ENCODE peak calls at places on chromosomes 7 and 10, in five cellular contexts. I is endothelial cell of umbilical vein, R is AG04450, Q is dorsolateral prefrontal cortex, X is MM.1S. T is an unnamed sample.
A peak's percentile ranks its signal among the peaks of the same experiment; 100 is the strongest.

GRCh38 chr10:128463991-128464755 is 337.9 kb upstream of the MKI67 start:
- DNase-seq in I (peak; percentile 44), R (peak; percentile 39), Q (no peak), X (no peak), T (peak; percentile 50)

GRCh38 chr7:2934211-2934731 is 90.2 kb upstream of the GNA12 start:
- DNase-seq in I (peak; percentile 44), R (peak; percentile 41), Q (peak; percentile 35), X (no peak), T (no peak)

GRCh38 chr7:137443616-137444015 is 100.1 kb upstream of the PTN start:
- DNase-seq in I (no peak), R (no peak), Q (no peak), X (peak; percentile 32), T (no peak)

GRCh38 chr10:29807407-29807806 is 172.6 kb upstream of the SVIL start:
- DNase-seq in I (peak; percentile 74), R (no peak), Q (no peak), X (no peak), T (no peak)

GRCh38 chr10:58932821-58933314 is 243.6 kb upstream of the PHYHIPL start:
- DNase-seq in I (no peak), R (no peak), Q (no peak), X (no peak), T (no peak)

GRCh38 chr10:74113546-74113945 is 37.1 kb downstream of the AP3M1 start:
- DNase-seq in I (no peak), R (no peak), Q (no peak), X (no peak), T (no peak)

GRCh38 chr10:120131183-120131582 is 238.7 kb downstream of the SEC23IP start:
- DNase-seq in I (peak; percentile 19), R (no peak), Q (no peak), X (peak; percentile 38), T (peak; percentile 14)

GRCh38 chr10:69392481-69393000 is 24.2 kb downstream of the TACR2 start:
- DNase-seq in I (peak; percentile 78), R (no peak), Q (peak; percentile 83), X (peak; percentile 81), T (peak; percentile 87)

GRCh38 chr7:33922820-33923219 is 17.5 kb downstream of the BMPER start:
- DNase-seq in I (no peak), R (no peak), Q (no peak), X (no peak), T (no peak)

GRCh38 chr7:95420996-95421846 is 13.6 kb downstream of the PON2 start:
- DNase-seq in I (no peak), R (peak; percentile 63), Q (no peak), X (peak; percentile 14), T (peak; percentile 15)

GRCh38 chr7:2409745-2410414 is 6.5 kb downstream of the CHST12 start:
- DNase-seq in I (peak; percentile 81), R (no peak), Q (no peak), X (no peak), T (no peak)

GRCh38 chr10:101485207-101485606 is 102.8 kb downstream of the POLL start:
- DNase-seq in I (no peak), R (no peak), Q (no peak), X (no peak), T (no peak)

GRCh38 chr7:151173386-151174245 is 6.1 kb upstream of the GBX1 start:
- DNase-seq in I (no peak), R (no peak), Q (no peak), X (no peak), T (no peak)

GRCh38 chr7:33854951-33855350 is 50.4 kb upstream of the BMPER start:
- DNase-seq in I (no peak), R (peak; percentile 83), Q (no peak), X (no peak), T (no peak)

GRCh38 chr10:131085586-131085860 is 226.0 kb downstream of the TCERG1L start:
- DNase-seq in I (no peak), R (no peak), Q (no peak), X (no peak), T (no peak)
- TF ChIP-seq CTCF in I (no peak), R (no peak), Q (no peak), X (no peak), T (no peak)

GRCh38 chr10:92181575-92181974 is 109.3 kb downstream of the CPEB3 start:
- DNase-seq in I (peak; percentile 58), R (no peak), Q (no peak), X (peak; percentile 82), T (peak; percentile 49)
- TF ChIP-seq CTCF in I (peak; percentile 7), R (peak; percentile 38), Q (no peak), X (peak; percentile 53), T (peak; percentile 7)

GRCh38 chr7:144853542-144853941 is 17.7 kb upstream of the TPK1 start:
- DNase-seq in I (no peak), R (no peak), Q (no peak), X (no peak), T (no peak)

GRCh38 chr7:144857463-144857862 is 21.6 kb upstream of the TPK1 start:
- DNase-seq in I (no peak), R (no peak), Q (no peak), X (no peak), T (no peak)

DNA sequence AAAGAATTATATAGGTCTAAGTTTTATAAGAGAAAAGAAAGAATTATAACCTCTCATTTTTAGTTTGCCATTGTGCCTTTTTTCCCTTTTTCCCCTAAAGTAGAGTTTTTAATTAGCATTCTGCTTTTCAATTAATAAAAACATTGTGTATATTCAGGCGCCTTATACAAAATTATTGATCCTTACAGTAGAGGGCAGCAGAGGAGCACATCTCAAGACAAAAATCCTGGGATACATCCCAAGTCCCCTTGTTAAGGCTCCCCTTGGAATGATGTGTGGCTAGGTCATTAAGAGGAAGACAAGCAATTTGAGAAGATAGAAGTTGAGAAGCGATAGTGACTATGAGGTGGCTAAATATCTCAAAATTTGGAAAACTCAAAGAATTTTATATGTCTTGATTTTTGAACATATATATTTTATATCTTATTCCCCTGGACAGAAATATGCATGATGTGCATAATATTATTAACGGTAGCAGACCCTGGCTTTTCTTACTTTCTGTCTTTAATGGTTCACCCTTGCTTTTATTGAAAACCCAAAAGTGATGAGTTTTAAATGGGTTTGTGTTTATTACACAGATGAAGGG is 19.1 kb upstream of the TPK1 start:
- DNase-seq in I (peak; percentile 40), R (no peak), Q (no peak), X (no peak), T (peak; percentile 12)
- TF ChIP-seq CTCF in I (peak; percentile 26), R (peak; percentile 52), Q (peak; percentile 63), X (peak; percentile 61), T (peak; percentile 30)

GRCh38 chr10:15461353-15462108 is 90.4 kb upstream of the FAM171A1 start:
- DNase-seq in I (peak; percentile 22), R (no peak), Q (no peak), X (no peak), T (peak; percentile 10)
- TF ChIP-seq CTCF in I (peak; percentile 18), R (peak; percentile 36), Q (no peak), X (no peak), T (no peak)

GRCh38 chr10:27687326-27687725 is 58.3 kb downstream of the MKX start:
- DNase-seq in I (peak; percentile 41), R (no peak), Q (no peak), X (no peak), T (no peak)
- TF ChIP-seq CTCF in I (no peak), R (no peak), Q (no peak), X (no peak), T (no peak)

GRCh38 chr7:114822131-114822530 is 99.8 kb upstream of the MDFIC start:
- DNase-seq in I (no peak), R (no peak), Q (no peak), X (no peak), T (no peak)

GRCh38 chr7:114823290-114823689 is 98.6 kb upstream of the MDFIC start:
- DNase-seq in I (no peak), R (no peak), Q (no peak), X (no peak), T (no peak)

GRCh38 chr7:114820993-114821945 is 100.6 kb upstream of the MDFIC start:
- DNase-seq in I (no peak), R (no peak), Q (no peak), X (no peak), T (no peak)

GRCh38 chr7:114822844-114823243 is 99.0 kb upstream of the MDFIC start:
- DNase-seq in I (no peak), R (no peak), Q (no peak), X (no peak), T (no peak)

GRCh38 chr7:114825423-114825951 is 96.4 kb upstream of the MDFIC start:
- DNase-seq in I (no peak), R (no peak), Q (no peak), X (no peak), T (peak; percentile 5)
- TF ChIP-seq CTCF in I (no peak), R (no peak), Q (no peak), X (no peak), T (no peak)

GRCh38 chr7:129110575-129111376 is 33.7 kb upstream of the TSPAN33 start:
- DNase-seq in I (no peak), R (no peak), Q (no peak), X (peak; percentile 71), T (no peak)
- TF ChIP-seq CTCF in I (no peak), R (no peak), Q (no peak), X (no peak), T (no peak)

GRCh38 chr10:121436281-121436629 is 162.0 kb downstream of the FGFR2 start:
- DNase-seq in I (no peak), R (no peak), Q (no peak), X (no peak), T (no peak)

GRCh38 chr10:121438320-121438719 is 159.9 kb downstream of the FGFR2 start:
- DNase-seq in I (no peak), R (no peak), Q (no peak), X (no peak), T (no peak)

GRCh38 chr10:121436630-121437311 is 161.5 kb downstream of the FGFR2 start:
- DNase-seq in I (no peak), R (no peak), Q (no peak), X (no peak), T (no peak)

GRCh38 chr10:121440461-121440860 is 157.8 kb downstream of the FGFR2 start:
- DNase-seq in I (no peak), R (no peak), Q (no peak), X (no peak), T (no peak)

GRCh38 chr10:121437596-121437995 is 160.6 kb downstream of the FGFR2 start:
- DNase-seq in I (no peak), R (no peak), Q (peak; percentile 64), X (no peak), T (no peak)
- TF ChIP-seq CTCF in I (no peak), R (no peak), Q (no peak), X (no peak), T (no peak)

GRCh38 chr10:117477961-117478670 is 64.4 kb upstream of the EMX2 start:
- DNase-seq in I (peak; percentile 44), R (no peak), Q (no peak), X (no peak), T (no peak)
- TF ChIP-seq CTCF in I (no peak), R (no peak), Q (no peak), X (no peak), T (no peak)

DNA sequence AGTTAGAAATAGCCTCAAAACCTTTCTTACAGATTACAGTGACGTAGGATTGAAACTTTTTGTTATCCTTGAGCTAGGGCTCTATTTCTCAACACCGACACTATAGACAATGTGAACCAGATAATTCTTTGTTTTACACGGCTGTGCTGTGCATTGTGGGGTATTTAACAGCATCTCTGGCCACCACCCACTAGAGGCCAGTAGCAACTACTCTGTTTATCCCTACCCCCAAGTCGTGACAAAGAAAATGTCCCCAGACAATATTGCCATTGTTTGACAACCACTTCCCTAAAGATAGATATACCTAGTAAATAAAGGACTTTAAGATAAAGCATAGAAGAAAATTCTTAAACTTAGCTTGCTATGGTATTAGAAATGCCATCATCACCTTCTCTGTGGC is 359.6 kb downstream of the ARL4A start:
- DNase-seq in I (no peak), R (no peak), Q (no peak), X (no peak), T (peak; percentile 6)
- TF ChIP-seq CTCF in I (no peak), R (no peak), Q (no peak), X (no peak), T (no peak)